ENCODE peak calls at places on chromosomes 11 and 22, in nine cellular contexts. V is neuronal stem cell; C is body of pancreas; G is mammary epithelial cell; A is IMR-90; O is cardiac muscle cell; D is kidney; U is right atrium auricular region; Y is effector memory CD4-positive, alpha-beta T cell. T is an unnamed sample. For H3K9me3, the result is how much of the 10 kb centered on the place peaks cover.

GRCh38 chr22:39565414-39565944 is 5.1 kb upstream of the CACNA1I start:
- DNase-seq in U (no peak), A (no peak), G (no peak), Y (no peak), D (no peak), V (no peak), C (no peak), O (no peak), T (no peak)

GRCh38 chr11:74678591-74679512 is 52.4 kb downstream of the CHRDL2 start:
- DNase-seq in C (peak), D (peak), V (no peak), G (no peak), U (peak), A (peak), Y (no peak), O (no peak), T (no peak)

GRCh38 chr11:95134491-95134890 is 44.8 kb downstream of the ENDOD1 start:
- DNase-seq in U (no peak), Y (no peak), A (peak), G (peak), D (no peak), C (no peak), V (no peak), O (no peak), T (no peak)

GRCh38 chr11:102882389-102883024 is 7.7 kb upstream of the MMP12 start:
- DNase-seq in G (peak), O (no peak), D (no peak), Y (no peak), U (no peak), C (no peak), V (no peak), A (peak), T (no peak)

GRCh38 chr11:6655790-6656580 is at the start of gene DCHS1:
- DNase-seq in A (no peak), V (no peak), C (no peak), D (peak), G (no peak), U (no peak), O (peak), Y (no peak), T (peak)

GRCh38 chr11:108929241-108929640 is 264.4 kb downstream of the DDX10 start:
- DNase-seq in G (peak), Y (no peak), C (no peak), U (no peak), D (no peak), O (no peak), A (peak), V (no peak), T (no peak)

GRCh38 chr11:107018274-107018901 is at the start of gene GUCY1A2:
- DNase-seq in U (no peak), O (peak), G (no peak), D (peak), C (peak), A (no peak), V (peak), Y (no peak), T (no peak)

GRCh38 chr11:133425245-133425644 is 107.1 kb downstream of the OPCML start:
- DNase-seq in A (no peak), U (no peak), D (no peak), Y (no peak), C (no peak), V (no peak), G (no peak), O (no peak), T (no peak)

GRCh38 chr11:106286881-106287504 is 209.5 kb downstream of the AASDHPPT start:
- DNase-seq in Y (no peak), C (no peak), O (peak), G (no peak), D (no peak), V (no peak), A (no peak), U (no peak), T (no peak)

GRCh38 chr11:8706673-8707432 is 24.3 kb downstream of the RPL27A start:
- DNase-seq in V (no peak), C (no peak), O (no peak), G (no peak), D (no peak), U (no peak), Y (no peak), A (no peak), T (no peak)

GRCh38 chr11:62433553-62434301 is 14.9 kb downstream of the SCGB1A1 start:
- DNase-seq in A (no peak), V (no peak), Y (no peak), U (no peak), D (no peak), G (no peak), C (no peak), O (no peak), T (no peak)

GRCh38 chr11:115129771-115130306 is 374.4 kb downstream of the CADM1 start:
- DNase-seq in O (no peak), V (no peak), A (no peak), G (no peak), C (no peak), D (no peak), U (no peak), Y (no peak), T (no peak)

GRCh38 chr22:17761145-17761488 is 13.2 kb downstream of the BID start:
- DNase-seq in U (no peak), O (no peak), D (no peak), G (no peak), A (no peak), V (no peak), C (no peak), Y (no peak), T (no peak)

GRCh38 chr11:134596404-134596803 is 184.4 kb upstream of the B3GAT1 start:
- DNase-seq in O (no peak), C (no peak), V (no peak), A (no peak), U (peak), Y (no peak), G (no peak), D (no peak), T (no peak)

GRCh38 chr11:2160736-2161259 is at the start of gene INS:
- DNase-seq in U (no peak), V (no peak), G (no peak), D (no peak), C (no peak), Y (no peak), A (no peak), O (no peak), T (no peak)

GRCh38 chr11:89275966-89276365 is 98.3 kb downstream of the TYR start:
- DNase-seq in O (no peak), D (no peak), Y (no peak), A (no peak), C (no peak), V (no peak), U (no peak), G (no peak), T (no peak)

GRCh38 chr22:49201046-49201970 is 626.4 kb downstream of the BRD1 start:
- DNase-seq in V (no peak), O (no peak), D (peak), C (no peak), G (no peak), Y (no peak), U (peak), A (no peak), T (peak)

GRCh38 chr22:49204599-49205214 is 623.0 kb downstream of the BRD1 start:
- DNase-seq in U (peak), G (no peak), O (no peak), Y (no peak), A (no peak), D (peak), V (no peak), C (no peak), T (no peak)

GRCh38 chr22:49203863-49204598 is 623.6 kb downstream of the BRD1 start:
- DNase-seq in V (no peak), C (no peak), O (no peak), D (peak), A (no peak), G (no peak), U (peak), Y (no peak), T (no peak)

GRCh38 chr22:49203091-49203862 is 624.4 kb downstream of the BRD1 start:
- DNase-seq in V (no peak), O (no peak), A (no peak), U (peak), D (peak), G (no peak), Y (no peak), C (no peak), T (no peak)

GRCh38 chr22:49202226-49202625 is 625.4 kb downstream of the BRD1 start:
- DNase-seq in O (no peak), C (no peak), Y (no peak), U (peak), D (peak), A (no peak), G (no peak), V (no peak), T (no peak)
- H3K9me3 ChIP-seq in O (under half), C (under half), Y (under half), U (under half), D (under half), A (half or more), G (half or more), V (under half), T (under half)

GRCh38 chr22:47504962-47505361 is 742.5 kb downstream of the TBC1D22A start:
- DNase-seq in A (no peak), C (no peak), U (no peak), D (no peak), O (no peak), V (no peak), G (no peak), Y (no peak), T (no peak)
- H3K9me3 ChIP-seq in A (under half), C (under half), U (under half), D (under half), O (under half), V (under half), G (under half), Y (under half), T (under half)

DNA sequence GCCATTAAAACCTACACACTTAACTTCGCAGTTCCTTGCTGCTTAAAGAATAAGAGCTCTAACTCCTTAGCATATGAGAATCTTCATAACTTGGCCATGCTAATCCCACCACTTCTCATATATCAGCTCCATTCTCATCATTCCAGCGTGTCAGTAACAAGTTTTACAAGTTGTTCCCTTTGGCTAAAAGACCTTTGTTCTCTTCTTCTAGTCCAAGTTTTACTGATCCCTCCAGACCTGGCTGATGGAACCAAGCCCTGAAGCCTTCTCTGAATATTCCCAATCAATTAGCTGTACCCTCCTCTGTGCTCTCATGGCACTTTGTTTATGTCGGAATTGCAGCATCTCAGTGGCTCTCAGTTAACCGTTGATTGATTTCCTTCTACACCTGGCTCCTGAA is 35.8 kb downstream of the GAB2 start:
- DNase-seq in D (no peak), G (no peak), V (no peak), O (no peak), C (no peak), Y (no peak), A (no peak), U (no peak), T (no peak)
- H3K9me3 ChIP-seq in D (under half), G (under half), V (under half), O (under half), C (under half), Y (under half), A (under half), U (under half), T (under half)

GRCh38 chr11:59114344-59114743 is 7.3 kb downstream of the FAM111B start:
- DNase-seq in A (no peak), U (no peak), Y (no peak), D (no peak), V (no peak), C (no peak), O (no peak), G (no peak), T (no peak)

GRCh38 chr11:59119826-59120225 is 12.8 kb downstream of the FAM111B start:
- DNase-seq in D (no peak), G (no peak), C (no peak), O (no peak), A (no peak), Y (no peak), V (no peak), U (no peak), T (no peak)

GRCh38 chr11:59112494-59112893 is 5.5 kb downstream of the FAM111B start:
- DNase-seq in A (peak), U (no peak), C (no peak), D (no peak), Y (no peak), O (no peak), V (no peak), G (no peak), T (no peak)

GRCh38 chr11:59115556-59115955 is 8.5 kb downstream of the FAM111B start:
- DNase-seq in O (no peak), D (no peak), C (no peak), V (no peak), G (no peak), U (no peak), Y (no peak), A (no peak), T (no peak)

GRCh38 chr11:59117774-59118173 is 10.7 kb downstream of the FAM111B start:
- DNase-seq in O (no peak), U (no peak), D (no peak), Y (no peak), C (no peak), A (no peak), G (no peak), V (no peak), T (no peak)
- H3K9me3 ChIP-seq in O (under half), U (under half), D (under half), Y (under half), C (under half), A (under half), G (under half), V (under half), T (under half)

GRCh38 chr11:25423436-25424184 is 908.3 kb upstream of the ANO3 start:
- DNase-seq in D (no peak), U (no peak), Y (no peak), O (no peak), C (no peak), A (peak), G (peak), V (no peak), T (no peak)
- H3K9me3 ChIP-seq in D (under half), U (under half), Y (under half), O (under half), C (under half), A (under half), G (under half), V (under half), T (under half)

GRCh38 chr22:47382164-47382890 is 619.9 kb downstream of the TBC1D22A start:
- DNase-seq in O (no peak), Y (no peak), U (no peak), D (peak), C (peak), G (no peak), V (no peak), A (no peak), T (no peak)
- H3K9me3 ChIP-seq in O (under half), Y (under half), U (under half), D (under half), C (under half), G (under half), V (under half), A (under half), T (under half)

DNA sequence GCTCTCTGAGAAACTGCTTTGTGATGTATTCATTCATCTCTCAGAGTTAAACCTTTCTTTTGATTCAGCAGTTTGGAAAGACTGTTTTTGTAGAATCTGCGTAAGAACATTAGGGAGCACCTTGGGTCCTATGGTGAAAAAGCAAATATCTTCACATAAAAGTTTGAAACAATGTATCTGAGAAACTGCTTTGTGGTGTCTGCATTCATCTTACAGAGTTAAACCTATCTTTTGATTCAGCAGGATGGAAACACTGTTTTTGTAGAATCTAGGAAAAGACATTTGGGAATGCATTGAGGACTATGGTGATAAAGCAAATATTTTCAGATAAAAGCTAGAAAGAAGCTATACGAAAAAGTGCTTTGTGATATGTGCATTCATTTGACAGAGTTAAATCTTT is 361.3 kb downstream of the OR4C45 start:
- DNase-seq in U (no peak), G (no peak), A (no peak), V (no peak), D (no peak), C (no peak), Y (no peak), O (no peak), T (no peak)
- H3K9me3 ChIP-seq in U (under half), G (under half), A (under half), V (under half), D (under half), C (under half), Y (under half), O (under half), T (under half)

GRCh38 chr11:125802387-125802786 is 14.5 kb downstream of the PATE3 start:
- DNase-seq in V (no peak), O (no peak), D (no peak), C (no peak), Y (no peak), A (no peak), U (no peak), G (no peak), T (no peak)

GRCh38 chr11:125799808-125800207 is 11.9 kb downstream of the PATE3 start:
- DNase-seq in U (no peak), O (no peak), D (no peak), V (no peak), G (no peak), A (no peak), Y (no peak), C (no peak), T (no peak)

DNA sequence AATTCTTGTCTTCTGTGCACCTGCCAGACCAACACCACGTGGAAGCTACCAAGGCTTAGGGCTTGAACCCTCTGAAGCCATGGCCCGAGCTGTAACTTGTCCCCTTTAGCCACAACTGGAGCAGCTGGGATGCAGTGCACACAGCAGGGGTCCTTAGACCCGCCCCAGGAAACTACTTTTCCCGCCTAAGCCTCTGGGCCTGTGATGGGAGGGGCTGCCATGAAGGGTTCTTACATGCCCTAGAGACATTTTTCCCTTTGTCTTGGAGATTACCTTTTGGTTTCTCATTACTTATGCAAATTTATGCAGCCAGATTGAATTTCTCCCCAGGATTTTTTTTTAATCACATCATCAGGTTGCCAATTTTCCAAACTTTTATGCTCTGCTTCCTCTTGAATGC is 9.7 kb downstream of the PATE3 start:
- DNase-seq in V (no peak), O (no peak), C (no peak), A (no peak), D (no peak), Y (no peak), U (no peak), G (no peak), T (no peak)
- H3K9me3 ChIP-seq in V (under half), O (under half), C (under half), A (under half), D (under half), Y (under half), U (under half), G (under half), T (under half)